ENCODE peak calls at places on chromosomes 7 and 10, in four cellular contexts. M is fibroblast of lung, G is DND-41, L is HCT116. N is an unnamed sample.
A peak's percentile ranks its signal among the peaks of the same experiment; 100 is the strongest.

GRCh38 chr10:131786756-131787605 is 113.8 kb upstream of the PPP2R2D start:
- DNase-seq in M (peak; percentile 35), G (peak; percentile 28), L (peak; percentile 8), N (peak; percentile 77)

GRCh38 chr10:72253002-72253401 is 20.7 kb upstream of the DDIT4 start:
- DNase-seq in M (no peak), G (no peak), L (no peak), N (no peak)

GRCh38 chr7:122307228-122307619 is 2.7 kb upstream of the FEZF1 start:
- DNase-seq in M (no peak), G (no peak), L (no peak), N (no peak)

GRCh38 chr7:132065193-132065972 is 509.0 kb upstream of the PODXL start:
- DNase-seq in M (peak; percentile 94), G (no peak), L (peak; percentile 39), N (no peak)

GRCh38 chr7:120825152-120825551 is 32.8 kb downstream of the TSPAN12 start:
- DNase-seq in M (peak; percentile 41), G (no peak), L (no peak), N (no peak)

GRCh38 chr10:73838827-73839226 is 27.4 kb upstream of the NDST2 start:
- DNase-seq in M (peak; percentile 52), G (no peak), L (no peak), N (no peak)

GRCh38 chr10:88926484-88927249 is 25.9 kb downstream of the ACTA2 start:
- DNase-seq in M (peak; percentile 97), G (no peak), L (no peak), N (no peak)

GRCh38 chr7:78792006-78792405 is 661.5 kb downstream of the MAGI2 start:
- DNase-seq in M (peak; percentile 50), G (no peak), L (no peak), N (no peak)

GRCh38 chr10:13684252-13684791 is 97.6 kb downstream of the PRPF18 start:
- DNase-seq in M (peak; percentile 81), G (no peak), L (no peak), N (no peak)

GRCh38 chr10:77458986-77459590 is 178.5 kb downstream of the KCNMA1 start:
- DNase-seq in M (no peak), G (no peak), L (no peak), N (no peak)

GRCh38 chr10:25405871-25406270 is 231.1 kb downstream of the GPR158 start:
- DNase-seq in M (no peak), G (no peak), L (no peak), N (no peak)

GRCh38 chr7:156642306-156643045 is 1.9 kb downstream of the RNF32 start:
- DNase-seq in M (no peak), G (no peak), L (no peak), N (no peak)

GRCh38 chr7:128458956-128459355 is 3.3 kb downstream of the HILPDA start:
- DNase-seq in M (peak; percentile 5), G (no peak), L (no peak), N (no peak)

GRCh38 chr7:129832701-129833227 is 120.0 kb downstream of the UBE2H start:
- DNase-seq in M (no peak), G (no peak), L (no peak), N (no peak)

GRCh38 chr10:11093733-11094132 is 76.1 kb downstream of the CELF2 start:
- DNase-seq in M (no peak), G (no peak), L (no peak), N (no peak)

GRCh38 chr10:122827302-122827701 is 18.4 kb downstream of the CUZD1 start:
- DNase-seq in M (no peak), G (no peak), L (no peak), N (no peak)

GRCh38 chr7:18345641-18346234 is 149.8 kb upstream of the HDAC9 start:
- DNase-seq in M (peak; percentile 57), G (peak; percentile 37), L (peak; percentile 46), N (peak; percentile 79)

GRCh38 chr10:99346247-99346646 is 17.1 kb downstream of the CNNM1 start:
- DNase-seq in M (peak; percentile 55), G (no peak), L (no peak), N (no peak)

GRCh38 chr10:89295597-89295996 is 6.2 kb upstream of the IFIT2 start:
- DNase-seq in M (peak; percentile 74), G (no peak), L (no peak), N (no peak)

GRCh38 chr7:129713544-129713943 is 102.0 kb downstream of the NRF1 start:
- DNase-seq in M (no peak), G (no peak), L (no peak), N (no peak)

GRCh38 chr7:114901771-114902170 is 20.1 kb upstream of the MDFIC start:
- DNase-seq in M (no peak), G (no peak), L (peak; percentile 85), N (no peak)

GRCh38 chr7:143507534-143507933 is 29.9 kb downstream of the TAS2R41 start:
- DNase-seq in M (no peak), G (no peak), L (no peak), N (no peak)

GRCh38 chr7:102454423-102454822 is 10.2 kb downstream of the ALKBH4 start:
- DNase-seq in M (no peak), G (no peak), L (no peak), N (no peak)

GRCh38 chr10:73908853-73909611 is 1.9 kb upstream of the PLAU start:
- DNase-seq in M (peak; percentile 97), G (peak; percentile 47), L (no peak), N (peak; percentile 52)

GRCh38 chr10:78416031-78416800 is 382.6 kb downstream of the RPS24 start:
- DNase-seq in M (peak; percentile 8), G (no peak), L (no peak), N (no peak)

GRCh38 chr10:80277567-80278250 is 11.7 kb downstream of the MAT1A start:
- DNase-seq in M (no peak), G (no peak), L (no peak), N (no peak)

GRCh38 chr7:80681272-80681885 is 42.9 kb downstream of the CD36 start:
- DNase-seq in M (peak; percentile 59), G (no peak), L (peak; percentile 45), N (peak; percentile 43)

GRCh38 chr7:40008218-40008815 is 58.3 kb downstream of the CDK13 start:
- DNase-seq in M (peak; percentile 92), G (no peak), L (no peak), N (no peak)

GRCh38 chr7:156003220-156004162 is 191.2 kb upstream of the SHH start:
- DNase-seq in M (no peak), G (no peak), L (no peak), N (no peak)

GRCh38 chr10:44263771-44264170 is 121.1 kb downstream of the CXCL12 start:
- DNase-seq in M (no peak), G (no peak), L (no peak), N (no peak)

GRCh38 chr7:26593405-26593804 is 271.0 kb downstream of the SKAP2 start:
- DNase-seq in M (no peak), G (no peak), L (no peak), N (no peak)

GRCh38 chr10:50275650-50276235 is 24.4 kb upstream of the ASAH2 start:
- DNase-seq in M (peak; percentile 21), G (peak; percentile 13), L (no peak), N (peak; percentile 61)

GRCh38 chr7:154765118-154765517 is 237.8 kb downstream of the PAXIP1 start:
- DNase-seq in M (no peak), G (no peak), L (no peak), N (no peak)

GRCh38 chr7:3174515-3175318 is 126.3 kb upstream of the SDK1 start:
- DNase-seq in M (no peak), G (no peak), L (peak; percentile 18), N (no peak)

GRCh38 chr7:44286182-44286617 is 39.2 kb downstream of the CAMK2B start:
- DNase-seq in M (no peak), G (no peak), L (no peak), N (no peak)

GRCh38 chr7:97835296-97836138 is 36.7 kb downstream of the ASNS start:
- DNase-seq in M (peak; percentile 73), G (peak; percentile 56), L (peak; percentile 50), N (peak; percentile 83)

GRCh38 chr10:16581202-16581601 is 59.5 kb upstream of the C1QL3 start:
- DNase-seq in M (no peak), G (no peak), L (no peak), N (no peak)

GRCh38 chr10:16585103-16585502 is 63.4 kb upstream of the C1QL3 start:
- DNase-seq in M (no peak), G (no peak), L (no peak), N (no peak)

GRCh38 chr10:16586358-16587138 is 64.9 kb upstream of the C1QL3 start:
- DNase-seq in M (no peak), G (no peak), L (no peak), N (no peak)

GRCh38 chr10:16583382-16583781 is 61.7 kb upstream of the C1QL3 start:
- DNase-seq in M (no peak), G (no peak), L (no peak), N (no peak)
- H2AFZ ChIP-seq in M (no peak overlapping the region), G (no peak overlapping the region), L (no peak overlapping the region), N (no peak overlapping the region)

GRCh38 chr7:348480-348844 is 58.5 kb downstream of the FOXL3 start:
- DNase-seq in M (no peak), G (no peak), L (no peak), N (no peak)
- H3K4me2 ChIP-seq in M (no peak overlapping the region), G (no peak overlapping the region), L (no peak overlapping the region), N (no peak overlapping the region)

DNA sequence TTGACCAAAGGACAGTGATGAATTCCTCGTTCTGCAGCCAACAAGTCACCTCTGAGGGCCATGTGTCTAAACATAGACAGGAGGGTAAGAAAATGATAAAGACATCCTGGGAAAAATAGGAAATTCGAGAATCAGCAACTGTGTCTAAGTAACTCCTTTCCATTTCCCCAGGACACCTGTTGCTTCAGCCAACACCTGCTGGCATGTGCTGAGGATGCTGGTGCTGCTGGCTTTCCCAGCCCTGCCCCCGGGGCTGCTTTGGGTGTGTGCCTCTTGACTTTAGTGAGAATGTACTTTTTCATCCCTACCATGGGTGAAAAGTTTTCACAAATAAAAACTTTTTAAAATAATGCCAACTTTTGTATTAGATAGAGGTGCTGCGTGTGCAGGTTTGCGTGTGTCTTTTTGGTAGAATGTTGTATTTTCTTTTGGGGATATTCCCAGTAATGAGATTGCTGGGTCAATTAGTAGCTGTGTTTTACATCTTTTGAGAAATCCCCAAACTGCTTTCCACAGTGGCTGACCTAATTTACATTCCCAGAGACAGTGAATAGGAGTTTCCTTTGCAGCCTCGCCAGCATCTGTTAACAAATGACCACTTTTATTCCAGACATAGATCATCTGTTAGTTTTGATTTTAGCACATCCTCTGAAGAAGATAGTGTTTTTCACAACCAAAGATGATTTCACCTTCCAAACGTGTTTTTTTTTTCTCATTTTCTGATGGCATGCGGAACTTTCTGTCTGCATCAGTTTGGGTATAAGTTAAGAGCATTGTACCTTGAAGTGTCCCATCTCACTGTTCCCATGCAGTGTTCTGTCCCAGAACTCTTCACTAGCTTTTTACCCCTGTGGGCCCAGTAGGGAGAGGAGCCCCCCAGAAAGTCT is 104.2 kb upstream of the ACBD5 start:
- DNase-seq in M (no peak), G (no peak), L (no peak), N (no peak)
- H2AFZ ChIP-seq in M (no peak overlapping the region), G (no peak overlapping the region), L (no peak overlapping the region), N (peak overlapping the region; percentile 94)

GRCh38 chr7:12638851-12639467 is 48.5 kb upstream of the ARL4A start:
- DNase-seq in M (peak; percentile 66), G (no peak), L (peak; percentile 36), N (peak; percentile 80)

GRCh38 chr7:12637328-12637727 is 50.1 kb upstream of the ARL4A start:
- DNase-seq in M (no peak), G (no peak), L (no peak), N (no peak)

GRCh38 chr7:12637819-12638592 is 49.4 kb upstream of the ARL4A start:
- DNase-seq in M (peak; percentile 37), G (no peak), L (no peak), N (no peak)

GRCh38 chr7:12633589-12633988 is 53.8 kb upstream of the ARL4A start:
- DNase-seq in M (no peak), G (no peak), L (no peak), N (no peak)

GRCh38 chr7:12635830-12636229 is 51.6 kb upstream of the ARL4A start:
- DNase-seq in M (peak; percentile 48), G (no peak), L (no peak), N (no peak)
- H3K4me2 ChIP-seq in M (peak overlapping the region; percentile 61), G (no peak overlapping the region), L (no peak overlapping the region), N (no peak overlapping the region)